ENCODE peak calls at places on chromosomes 16 and 17, in ten cellular contexts. X, N, F, L, Z, W, A, J, G and V are unnamed samples.
A peak's percentile ranks its signal among the peaks of the same experiment; 100 is the strongest.

GRCh38 chr16:31265329-31266245 is 5.8 kb downstream of the ITGAM start:
- DNase-seq in X (peak; percentile 32), N (no peak), F (peak; percentile 71), L (no peak), Z (peak; percentile 63), W (peak; percentile 3), A (no peak), J (no peak), G (no peak), V (peak; percentile 57)

GRCh38 chr17:81911969-81912368 is 770 bp upstream of the PCYT2 start:
- DNase-seq in X (no peak), N (no peak), F (no peak), L (no peak), Z (no peak), W (no peak), A (no peak), J (no peak), G (no peak), V (no peak)

GRCh38 chr16:70523621-70524405 is at the start of gene SF3B3:
- DNase-seq in X (peak; percentile 60), N (no peak), F (peak; percentile 27), L (peak; percentile 91), Z (peak; percentile 58), W (peak; percentile 36), A (peak; percentile 79), J (peak; percentile 31), G (peak; percentile 63), V (peak; percentile 87)

GRCh38 chr16:89522287-89522686 is 14.1 kb downstream of the SPG7 start:
- DNase-seq in X (no peak), N (no peak), F (no peak), L (no peak), Z (no peak), W (no peak), A (no peak), J (no peak), G (no peak), V (no peak)

GRCh38 chr16:58280846-58281301 is 14.0 kb downstream of the PRSS54 start:
- DNase-seq in X (no peak), N (no peak), F (no peak), L (no peak), Z (no peak), W (no peak), A (no peak), J (no peak), G (no peak), V (no peak)

GRCh38 chr16:4240624-4241023 is 1.3 kb downstream of the SRL start:
- DNase-seq in X (no peak), N (no peak), F (no peak), L (no peak), Z (no peak), W (no peak), A (no peak), J (no peak), G (no peak), V (no peak)

GRCh38 chr17:48023408-48024148 is 14.0 kb downstream of the COPZ2 start:
- DNase-seq in X (no peak), N (no peak), F (no peak), L (peak; percentile 76), Z (peak; percentile 22), W (peak; percentile 50), A (peak; percentile 73), J (no peak), G (peak; percentile 74), V (peak; percentile 59)

GRCh38 chr16:85986931-85987749 is 88.2 kb downstream of the IRF8 start:
- DNase-seq in X (no peak), N (no peak), F (no peak), L (no peak), Z (no peak), W (no peak), A (no peak), J (peak; percentile 16), G (no peak), V (peak; percentile 77)

GRCh38 chr17:7502987-7503386 is 18.8 kb downstream of the POLR2A start:
- DNase-seq in X (no peak), N (no peak), F (no peak), L (no peak), Z (no peak), W (no peak), A (no peak), J (no peak), G (no peak), V (no peak)